ENCODE peak calls at places on chromosomes 3 and 15, in nine cellular contexts. N, X, C, F, D, Y, I, E and V are unnamed samples.

GRCh38 chr3:46670891-46671427 is 22.5 kb downstream of the ALS2CL start:
- DNase-seq in E (no peak), Y (no peak), F (peak), I (peak), C (peak), X (peak), D (no peak), N (peak), V (no peak)

GRCh38 chr15:53196235-53196634 is 406.1 kb upstream of the ONECUT1 start:
- DNase-seq in I (no peak), C (no peak), X (no peak), N (no peak), Y (no peak), E (no peak), F (no peak), D (no peak), V (no peak)

GRCh38 chr3:49924683-49925082 is 4.9 kb downstream of the MON1A start:
- DNase-seq in F (no peak), D (no peak), X (no peak), E (no peak), I (no peak), N (no peak), C (no peak), Y (peak), V (no peak)

GRCh38 chr3:139302084-139302800 is 41.6 kb upstream of the MRPS22 start:
- DNase-seq in N (peak), D (no peak), X (no peak), Y (peak), F (peak), E (peak), I (peak), C (no peak), V (no peak)

GRCh38 chr15:70098461-70099166 is 897 bp upstream of the TLE3 start:
- DNase-seq in D (no peak), I (peak), E (no peak), X (peak), F (peak), C (peak), Y (no peak), N (peak), V (no peak)

GRCh38 chr15:41564286-41564959 is 5.4 kb downstream of the TYRO3 start:
- DNase-seq in D (peak), F (peak), Y (no peak), E (no peak), C (no peak), N (peak), I (no peak), X (peak), V (no peak)

GRCh38 chr3:107969994-107970896 is 120.6 kb downstream of the CD47 start:
- DNase-seq in E (no peak), C (no peak), F (no peak), N (no peak), Y (peak), X (no peak), I (no peak), D (no peak), V (no peak)

GRCh38 chr3:115165266-115165665 is 18.2 kb upstream of the ZBTB20 start:
- DNase-seq in N (no peak), D (no peak), Y (no peak), X (no peak), F (no peak), I (no peak), C (no peak), E (no peak), V (no peak)

GRCh38 chr15:67813104-67813634 is 12.1 kb upstream of the SKOR1 start:
- DNase-seq in F (no peak), X (no peak), C (peak), N (peak), E (no peak), D (no peak), Y (no peak), I (no peak), V (no peak)
- TF ChIP-seq CTCF in F (no peak), X (no peak), C (no peak), N (no peak), E (no peak), D (no peak), Y (no peak), I (no peak), V (no peak)

DNA sequence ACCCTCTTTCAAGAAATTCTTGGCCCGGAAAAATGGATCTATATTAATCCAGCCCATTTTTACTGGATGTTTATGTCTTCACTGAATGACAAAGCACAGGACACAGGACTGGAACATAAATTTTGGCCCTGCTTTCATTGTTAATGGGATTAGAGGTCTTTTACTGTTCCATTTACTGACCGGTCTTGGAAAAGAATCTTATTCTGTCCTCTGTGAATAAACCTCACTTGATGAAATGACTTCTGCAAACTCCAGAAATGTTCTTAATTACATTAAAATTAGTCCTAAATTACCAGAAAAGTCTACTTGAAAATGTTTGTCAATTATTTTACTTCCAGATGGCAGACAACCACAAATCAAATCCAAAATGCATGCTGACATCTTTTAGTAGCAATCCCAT is 79.3 kb upstream of the SLC24A5 start:
- DNase-seq in N (no peak), X (no peak), E (no peak), Y (no peak), F (no peak), I (no peak), D (no peak), C (no peak), V (no peak)
- H3K27ac ChIP-seq in N (no peak), X (no peak), E (no peak), Y (no peak), F (no peak), I (no peak), D (no peak), C (no peak), V (no peak)

GRCh38 chr3:158110658-158111018 is 749 bp downstream of the RSRC1 start:
- DNase-seq in E (no peak), D (no peak), F (no peak), Y (no peak), X (no peak), I (no peak), N (no peak), C (no peak), V (no peak)

GRCh38 chr3:158111861-158112260 is 2.0 kb downstream of the RSRC1 start:
- DNase-seq in I (no peak), F (no peak), E (no peak), D (no peak), X (no peak), N (no peak), Y (no peak), C (no peak), V (no peak)

GRCh38 chr3:158108596-158108995 is 1.3 kb upstream of the RSRC1 start:
- DNase-seq in E (no peak), X (no peak), Y (no peak), D (no peak), N (no peak), I (no peak), F (no peak), C (no peak), V (no peak)

GRCh38 chr3:158109295-158109803 is 540 bp upstream of the RSRC1 start:
- DNase-seq in I (no peak), C (no peak), E (no peak), F (no peak), N (no peak), Y (no peak), D (no peak), X (no peak), V (no peak)

GRCh38 chr3:158109804-158110657 is at the start of gene RSRC1:
- DNase-seq in N (peak), F (peak), I (peak), Y (peak), D (peak), C (peak), X (peak), E (peak), V (peak)
- TF ChIP-seq POLR2A in N (no peak), F (peak), I (peak), Y (peak), D (no peak), C (no peak), X (peak), E (peak), V (no peak)

GRCh38 chr15:67775265-67775664 is 50.0 kb upstream of the SKOR1 start:
- DNase-seq in F (no peak), Y (peak), X (no peak), I (no peak), D (no peak), C (no peak), N (no peak), E (no peak), V (no peak)

GRCh38 chr15:67776600-67776999 is 48.7 kb upstream of the SKOR1 start:
- DNase-seq in Y (peak), C (no peak), N (no peak), E (no peak), I (no peak), F (no peak), D (no peak), X (no peak), V (no peak)

GRCh38 chr15:67777071-67777470 is 48.2 kb upstream of the SKOR1 start:
- DNase-seq in I (no peak), N (no peak), E (no peak), D (no peak), X (no peak), F (no peak), C (no peak), Y (no peak), V (no peak)

GRCh38 chr15:67775998-67776397 is 49.3 kb upstream of the SKOR1 start:
- DNase-seq in Y (no peak), F (no peak), C (no peak), X (no peak), D (no peak), E (no peak), N (no peak), I (no peak), V (no peak)

DNA sequence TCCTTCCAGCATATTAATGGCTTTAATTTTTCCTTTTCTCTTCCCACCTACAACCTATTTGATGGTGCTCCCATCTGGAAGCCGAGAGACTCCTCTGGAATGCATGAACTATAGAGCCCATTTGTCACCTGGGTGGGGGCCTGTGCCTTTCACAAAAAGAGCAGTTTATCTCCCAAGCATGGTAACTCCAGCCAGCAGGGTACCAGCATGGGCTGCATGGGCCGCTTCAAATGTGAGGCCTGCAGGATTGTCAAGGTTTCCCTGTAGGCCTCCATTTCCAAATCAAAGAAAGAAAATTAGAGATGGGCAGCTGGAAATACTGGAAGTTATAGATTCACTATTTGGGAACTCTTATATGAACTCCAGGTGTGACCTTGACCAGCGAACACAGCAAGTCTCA is 50.7 kb upstream of the SKOR1 start:
- DNase-seq in N (no peak), D (no peak), E (no peak), X (no peak), C (no peak), F (no peak), Y (no peak), I (no peak), V (no peak)
- TF ChIP-seq CTCF in N (no peak), D (no peak), E (no peak), X (no peak), C (no peak), F (no peak), Y (no peak), I (no peak), V (no peak)

GRCh38 chr3:136297826-136298225 is 47.7 kb downstream of the PCCB start:
- DNase-seq in I (no peak), N (no peak), D (no peak), F (no peak), Y (no peak), X (no peak), E (no peak), C (no peak), V (no peak)
- H3K27ac ChIP-seq in I (no peak), N (no peak), D (no peak), F (no peak), Y (no peak), X (no peak), E (no peak), C (no peak), V (no peak)

DNA sequence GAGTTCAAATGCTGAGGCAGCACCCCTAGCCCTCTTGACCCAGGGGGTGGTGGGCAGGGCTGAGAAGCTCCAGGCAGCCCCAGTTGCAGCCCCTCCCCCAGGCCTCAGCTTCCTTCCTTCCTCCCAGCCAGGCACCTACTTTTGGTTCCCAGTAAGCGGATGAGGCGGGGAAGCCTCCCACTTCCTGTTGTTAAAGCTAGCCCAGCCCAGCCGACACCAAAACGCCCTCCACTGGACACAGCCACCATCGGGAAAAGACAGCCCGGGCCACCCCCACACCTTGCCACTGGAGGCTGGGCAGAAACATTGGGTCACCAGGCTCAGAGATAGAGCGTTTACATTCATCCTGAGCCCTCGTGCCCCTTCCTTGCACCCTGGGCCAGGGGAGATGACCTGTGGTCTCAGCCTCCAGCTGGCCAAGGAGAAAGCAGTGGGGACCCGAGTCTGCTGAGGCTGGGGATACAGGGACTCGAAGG is 3.5 kb downstream of the DUSP7 start:
- DNase-seq in E (peak), I (peak), C (peak), D (peak), Y (peak), N (peak), X (peak), F (peak), V (peak)
- TF ChIP-seq POLR2A in E (no peak), I (peak), C (no peak), D (no peak), Y (no peak), N (no peak), X (no peak), F (no peak), V (no peak)

DNA sequence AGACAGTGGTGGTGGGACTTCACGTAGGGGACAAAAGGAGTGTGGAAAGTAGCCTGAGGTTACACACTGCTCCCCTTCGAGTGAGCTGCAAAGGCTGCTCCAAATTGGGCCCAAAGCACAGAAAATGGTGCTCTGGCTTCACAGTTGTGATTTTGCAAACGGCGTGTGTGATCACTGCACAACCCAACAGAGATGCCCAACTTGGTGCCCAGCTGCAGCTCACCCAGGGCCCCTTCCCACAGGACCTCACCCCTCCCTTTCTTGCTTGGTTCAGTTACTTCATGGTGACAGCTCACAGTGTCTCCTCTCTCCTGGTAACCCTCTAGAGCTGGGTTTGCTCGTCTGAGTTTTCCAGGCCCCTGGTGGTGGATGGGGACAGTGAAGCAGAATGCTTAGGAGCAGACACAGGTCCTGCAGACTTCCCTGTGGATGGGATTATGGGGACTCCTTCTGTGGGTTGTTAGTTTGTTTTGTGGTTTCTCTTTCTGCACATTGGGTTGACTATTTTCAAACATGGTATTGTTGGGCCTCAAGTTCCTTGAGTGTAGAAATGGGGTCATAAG is 98.3 kb downstream of the TOP2B start:
- DNase-seq in F (no peak), D (no peak), I (no peak), N (no peak), C (no peak), E (no peak), X (no peak), Y (no peak), V (no peak)
- TF ChIP-seq CTCF in F (no peak), D (no peak), I (no peak), N (no peak), C (no peak), E (no peak), X (peak), Y (no peak), V (no peak)

GRCh38 chr3:132550579-132551305 is 46.3 kb upstream of the ACKR4 start:
- DNase-seq in F (no peak), I (no peak), E (no peak), C (no peak), Y (peak), N (no peak), X (no peak), D (no peak), V (no peak)
- H3K27ac ChIP-seq in F (peak), I (no peak), E (no peak), C (no peak), Y (no peak), N (no peak), X (no peak), D (peak), V (no peak)

GRCh38 chr3:45035441-45036301 is 9.6 kb downstream of the CLEC3B start:
- DNase-seq in X (peak), C (peak), D (peak), N (peak), I (no peak), Y (peak), F (peak), E (no peak), V (no peak)
- TF ChIP-seq POLR2A in X (no peak), C (no peak), D (no peak), N (no peak), I (no peak), Y (no peak), F (no peak), E (no peak), V (no peak)

GRCh38 chr3:13533823-13534435 is 15.0 kb upstream of the FBLN2 start:
- DNase-seq in D (no peak), N (peak), Y (no peak), C (no peak), I (no peak), F (peak), X (no peak), E (no peak), V (no peak)
- TF ChIP-seq CTCF in D (no peak), N (no peak), Y (no peak), C (no peak), I (no peak), F (no peak), X (no peak), E (no peak), V (no peak)